ENCODE peak calls at places on chromosomes 11 and 22, in four cellular contexts. J is SK-N-MC, N is kidney tubule cell, G is LHCN-M2. P is an unnamed sample.

GRCh38 chr11:71466358-71466757 is 13.4 kb downstream of the NADSYN1 start:
- DNase-seq in G (no peak), J (no peak), N (no peak), P (no peak)

GRCh38 chr11:103652013-103652412 is 384.4 kb upstream of the DDI1 start:
- DNase-seq in J (no peak), G (peak), N (peak), P (no peak)

GRCh38 chr11:8213390-8213789 is 44.6 kb upstream of the RIC3 start:
- DNase-seq in G (no peak), N (no peak), J (no peak), P (no peak)

GRCh38 chr22:29609139-29609538 is 5.7 kb downstream of the NF2 start:
- DNase-seq in N (no peak), G (no peak), J (no peak), P (no peak)

GRCh38 chr11:66228521-66228920 is 39.9 kb upstream of the RAB1B start:
- DNase-seq in G (no peak), J (no peak), N (peak), P (no peak)

GRCh38 chr11:92859290-92859689 is 110.2 kb upstream of the MTNR1B start:
- DNase-seq in G (no peak), N (no peak), J (no peak), P (no peak)

GRCh38 chr11:62401781-62402180 is 17.1 kb upstream of the SCGB1A1 start:
- DNase-seq in N (no peak), J (no peak), G (no peak), P (no peak)

GRCh38 chr11:87097582-87097981 is 59.8 kb downstream of the TMEM135 start:
- DNase-seq in N (peak), J (no peak), G (peak), P (no peak)

GRCh38 chr22:44037519-44038370 is 13.6 kb downstream of the PARVB start:
- DNase-seq in J (no peak), N (peak), G (peak), P (peak)

GRCh38 chr11:78039919-78040671 is 17.0 kb upstream of the KCTD14 start:
- DNase-seq in J (no peak), N (peak), G (peak), P (peak)

GRCh38 chr22:27632451-27633295 is 168.9 kb downstream of the MN1 start:
- DNase-seq in J (no peak), G (no peak), N (peak), P (no peak)

GRCh38 chr22:28761449-28761755 is 11.1 kb upstream of the CCDC117 start:
- DNase-seq in G (no peak), J (no peak), N (no peak), P (no peak)

GRCh38 chr11:65291613-65292012 is 23.1 kb upstream of the CDC42EP2 start:
- DNase-seq in N (no peak), G (peak), J (no peak), P (no peak)

GRCh38 chr22:24582111-24582814 is 10.6 kb downstream of the LRRC75B start:
- DNase-seq in J (no peak), G (no peak), N (no peak), P (no peak)

GRCh38 chr11:70068345-70068744 is 9.8 kb upstream of the ANO1 start:
- DNase-seq in G (no peak), N (no peak), J (no peak), P (peak)

GRCh38 chr11:28476053-28476452 is 367.9 kb downstream of the METTL15 start:
- DNase-seq in N (no peak), G (no peak), J (peak), P (no peak)

GRCh38 chr11:841981-842369 is 354 bp downstream of the POLR2L start:
- DNase-seq in N (no peak), G (no peak), J (no peak), P (no peak)

GRCh38 chr22:37283393-37283937 is 1.2 kb downstream of the CYTH4 start:
- DNase-seq in G (no peak), N (no peak), J (no peak), P (no peak)

GRCh38 chr11:44861829-44862545 is 88.7 kb downstream of the TP53I11 start:
- DNase-seq in N (peak), G (peak), J (no peak), P (peak)

GRCh38 chr11:92967178-92967577 is 2.3 kb upstream of the MTNR1B start:
- DNase-seq in J (no peak), G (no peak), N (peak), P (no peak)

GRCh38 chr11:120547301-120547700 is 35.8 kb downstream of the GRIK4 start:
- DNase-seq in N (peak), J (no peak), G (peak), P (no peak)

GRCh38 chr11:126978911-126979310 is 21.7 kb downstream of the KIRREL3 start:
- DNase-seq in N (no peak), G (no peak), J (no peak), P (no peak)

GRCh38 chr22:23156286-23156685 is 11.0 kb downstream of the RAB36 start:
- DNase-seq in G (no peak), J (no peak), N (no peak), P (no peak)

GRCh38 chr11:118971646-118972045 is at the start of gene FOXR1:
- DNase-seq in N (no peak), J (no peak), G (no peak), P (no peak)

GRCh38 chr11:102810943-102811528 is 13.1 kb upstream of the MMP1 start:
- DNase-seq in G (peak), N (peak), J (peak), P (no peak)

GRCh38 chr22:26409705-26410376 is 19.2 kb upstream of the ASPHD2 start:
- DNase-seq in J (no peak), G (peak), N (no peak), P (no peak)

GRCh38 chr22:44824271-44824670 is 71.9 kb downstream of the ARHGAP8 start:
- DNase-seq in N (no peak), G (no peak), J (no peak), P (no peak)

GRCh38 chr11:102361100-102362021 is 14.3 kb downstream of the BIRC2 start:
- DNase-seq in J (no peak), G (no peak), N (no peak), P (no peak)

GRCh38 chr11:33574366-33574765 is 126.3 kb downstream of the C11orf91 start:
- DNase-seq in G (no peak), N (no peak), J (no peak), P (no peak)

GRCh38 chr11:57478971-57479663 is 18.8 kb downstream of the RTN4RL2 start:
- DNase-seq in J (no peak), G (no peak), N (no peak), P (no peak)

GRCh38 chr11:107706531-107706930 is 5.3 kb downstream of the SLN start:
- DNase-seq in J (no peak), G (no peak), N (peak), P (no peak)

GRCh38 chr22:35634015-35634414 is 14.2 kb upstream of the APOL6 start:
- DNase-seq in G (peak), J (no peak), N (no peak), P (no peak)

GRCh38 chr22:36065775-36066544 is 37.3 kb upstream of the RBFOX2 start:
- DNase-seq in G (peak), N (peak), J (peak), P (peak)

GRCh38 chr11:84137960-84138359 is 851.8 kb upstream of the CCDC90B start:
- DNase-seq in N (no peak), G (no peak), J (no peak), P (no peak)

GRCh38 chr22:29211066-29211841 is 5.6 kb downstream of the EMID1 start:
- DNase-seq in N (no peak), G (no peak), J (no peak), P (no peak)

GRCh38 chr11:79157738-79158137 is 283.1 kb downstream of the TENM4 start:
- DNase-seq in J (no peak), N (no peak), G (no peak), P (no peak)

GRCh38 chr11:130202818-130203671 is 43.5 kb downstream of the ST14 start:
- DNase-seq in N (no peak), G (no peak), J (no peak), P (no peak)

GRCh38 chr11:2200957-2201519 is 29.4 kb upstream of the TH start:
- DNase-seq in G (no peak), J (no peak), N (no peak), P (no peak)

GRCh38 chr11:57903441-57904123 is 120.1 kb upstream of the OR9Q1 start:
- DNase-seq in N (peak), J (no peak), G (peak), P (no peak)

P was measured in right atrium auricular region.